ENCODE peak calls at places on chromosome 21, in eight cellular contexts. B is IMR-90; F is activated T-helper 1 cell treated with anti-CD3 and anti-CD28 coated beads, Interleukin-12 subunit alpha, Interleukin-12 subunit beta, Interleukin-2, Interleukin-4 antibody, amounts not matched to agents 30 ng/mL and 10 ng/mL and 1 ng/mL, durations not matched to agents 14 hours and 24 hours and 36 hours; K is GM20000; G is progenitor cell of endocrine pancreas; R is NCI-H1105 treated with DMSO at 0.1 percent for 48 hours; X is activated gamma-delta T cell treated with anti-CD3 and anti-CD28 coated beads, Interleukin-2, amount 50 U/mL, for 16 hours; O is non-pigmented ciliary epithelial cell. M is an unnamed sample.
A peak's percentile ranks its signal among the peaks of the same experiment; 100 is the strongest.

GRCh38 chr21:44425895-44426662 is 29.2 kb upstream of the LRRC3 start:
- DNase-seq in B (no peak), F (no peak), K (no peak), G (no peak), R (no peak), X (no peak), O (no peak), M (no peak)

GRCh38 chr21:35779167-35779566 is 281.2 kb downstream of the SETD4 start:
- DNase-seq in B (no peak), F (no peak), K (no peak), G (no peak), R (no peak), X (no peak), O (no peak), M (no peak)

GRCh38 chr21:45555557-45556301 is 13.5 kb upstream of the SLC19A1 start:
- DNase-seq in B (peak; percentile 86), F (peak; percentile 42), K (peak; percentile 85), G (peak; percentile 78), R (peak; percentile 52), X (peak; percentile 37), O (no peak), M (peak; percentile 95)

GRCh38 chr21:41142051-41142795 is 25.7 kb upstream of the BACE2 start:
- DNase-seq in B (peak; percentile 47), F (no peak), K (no peak), G (no peak), R (no peak), X (no peak), O (peak; percentile 43), M (peak; percentile 65)

GRCh38 chr21:43611598-43612369 is 47.5 kb downstream of the HSF2BP start:
- DNase-seq in B (peak; percentile 95), F (no peak), K (peak; percentile 70), G (peak; percentile 44), R (peak; percentile 7), X (no peak), O (no peak), M (peak; percentile 83)

GRCh38 chr21:14989359-14989758 is 75.4 kb downstream of the NRIP1 start:
- DNase-seq in B (peak; percentile 77), F (no peak), K (no peak), G (no peak), R (no peak), X (no peak), O (no peak), M (no peak)

GRCh38 chr21:44477131-44477530 is 21.8 kb downstream of the LRRC3 start:
- DNase-seq in B (no peak), F (no peak), K (no peak), G (no peak), R (no peak), X (no peak), O (no peak), M (peak; percentile 45)

GRCh38 chr21:35139382-35139715 is 90.2 kb upstream of the RUNX1 start:
- DNase-seq in B (no peak), F (no peak), K (peak; percentile 9), G (no peak), R (no peak), X (no peak), O (no peak), M (no peak)

GRCh38 chr21:31612889-31613785 is 46.4 kb upstream of the SOD1 start:
- DNase-seq in B (peak; percentile 15), F (no peak), K (no peak), G (no peak), R (no peak), X (no peak), O (no peak), M (no peak)

GRCh38 chr21:44530221-44530902 is 9.6 kb downstream of the KRTAP10-1 start:
- DNase-seq in B (no peak), F (no peak), K (no peak), G (no peak), R (no peak), X (no peak), O (no peak), M (no peak)

GRCh38 chr21:45988366-45989347 is 7.1 kb downstream of the COL6A1 start:
- DNase-seq in B (no peak), F (no peak), K (no peak), G (no peak), R (no peak), X (no peak), O (no peak), M (no peak)

GRCh38 chr21:42680429-42680828 is 27.0 kb downstream of the PDE9A start:
- DNase-seq in B (no peak), F (no peak), K (no peak), G (no peak), R (no peak), X (no peak), O (no peak), M (no peak)

GRCh38 chr21:39020751-39021474 is 162.3 kb downstream of the PSMG1 start:
- DNase-seq in B (peak; percentile 74), F (no peak), K (no peak), G (no peak), R (no peak), X (no peak), O (no peak), M (no peak)

GRCh38 chr21:41369105-41369914 is 7.5 kb downstream of the MX2 start:
- DNase-seq in B (no peak), F (no peak), K (peak; percentile 68), G (no peak), R (no peak), X (no peak), O (no peak), M (no peak)

GRCh38 chr21:43880111-43880985 is 15.3 kb downstream of the AGPAT3 start:
- DNase-seq in B (peak; percentile 18), F (no peak), K (no peak), G (no peak), R (no peak), X (no peak), O (no peak), M (no peak)

GRCh38 chr21:23725576-23725975 is 1881.7 kb downstream of the MRPL39 start:
- DNase-seq in B (no peak), F (no peak), K (no peak), G (no peak), R (no peak), X (no peak), O (no peak), M (no peak)

GRCh38 chr21:42061195-42061865 is 9.8 kb upstream of the UMODL1 start:
- DNase-seq in B (no peak), F (peak; percentile 11), K (peak; percentile 79), G (no peak), R (no peak), X (no peak), O (no peak), M (peak; percentile 96)

GRCh38 chr21:38036016-38036415 is 119.8 kb upstream of the KCNJ6 start:
- DNase-seq in B (no peak), F (no peak), K (no peak), G (no peak), R (no peak), X (no peak), O (no peak), M (no peak)

GRCh38 chr21:45104560-45104959 is 30.2 kb downstream of the ADARB1 start:
- DNase-seq in B (no peak), F (no peak), K (no peak), G (no peak), R (no peak), X (no peak), O (no peak), M (peak; percentile 55)

GRCh38 chr21:15160136-15160535 is 95.3 kb upstream of the NRIP1 start:
- DNase-seq in B (no peak), F (no peak), K (no peak), G (no peak), R (peak; percentile 6), X (no peak), O (no peak), M (no peak)

GRCh38 chr21:46205766-46206162 is 21.5 kb upstream of the SPATC1L start:
- DNase-seq in B (no peak), F (no peak), K (no peak), G (no peak), R (no peak), X (no peak), O (no peak), M (no peak)

GRCh38 chr21:40769231-40769630 is 77.7 kb downstream of the DSCAM start:
- DNase-seq in B (no peak), F (no peak), K (no peak), G (no peak), R (peak; percentile 47), X (no peak), O (no peak), M (peak; percentile 88)

GRCh38 chr21:37829043-37829442 is 87.2 kb downstream of the KCNJ6 start:
- DNase-seq in B (no peak), F (no peak), K (no peak), G (no peak), R (no peak), X (no peak), O (no peak), M (no peak)

GRCh38 chr21:45073301-45074047 is 906 bp upstream of the ADARB1 start:
- DNase-seq in B (peak; percentile 44), F (no peak), K (peak; percentile 66), G (peak; percentile 43), R (peak; percentile 13), X (no peak), O (no peak), M (peak; percentile 30)

GRCh38 chr21:38148046-38148445 is 108.7 kb upstream of the KCNJ15 start:
- DNase-seq in B (no peak), F (no peak), K (no peak), G (no peak), R (no peak), X (no peak), O (no peak), M (no peak)

GRCh38 chr21:34129039-34129891 is 55.9 kb downstream of the MRPS6 start:
- DNase-seq in B (peak; percentile 92), F (peak; percentile 72), K (no peak), G (no peak), R (peak; percentile 21), X (peak; percentile 27), O (peak; percentile 55), M (no peak)

GRCh38 chr21:37076087-37076486 is 3.0 kb downstream of the TTC3 start:
- DNase-seq in B (no peak), F (no peak), K (no peak), G (no peak), R (no peak), X (no peak), O (no peak), M (no peak)

GRCh38 chr21:46157987-46158451 is 2.6 kb upstream of the FTCD start:
- DNase-seq in B (no peak), F (no peak), K (no peak), G (no peak), R (no peak), X (no peak), O (no peak), M (no peak)

GRCh38 chr21:29638138-29638537 is 301.7 kb downstream of the GRIK1 start:
- DNase-seq in B (no peak), F (no peak), K (no peak), G (no peak), R (no peak), X (no peak), O (no peak), M (no peak)

GRCh38 chr21:44448651-44449131 is 6.6 kb upstream of the LRRC3 start:
- DNase-seq in B (no peak), F (no peak), K (no peak), G (no peak), R (no peak), X (no peak), O (no peak), M (no peak)

GRCh38 chr21:44294391-44295162 is 5.3 kb upstream of the PFKL start:
- DNase-seq in B (peak; percentile 7), F (no peak), K (no peak), G (no peak), R (no peak), X (no peak), O (no peak), M (no peak)

GRCh38 chr21:32415451-32415850 is 2.9 kb downstream of the EVA1C start:
- DNase-seq in B (no peak), F (no peak), K (no peak), G (no peak), R (no peak), X (no peak), O (no peak), M (no peak)

GRCh38 chr21:45979141-45979631 is 2.4 kb upstream of the COL6A1 start:
- DNase-seq in B (no peak), F (no peak), K (no peak), G (no peak), R (no peak), X (no peak), O (no peak), M (no peak)

GRCh38 chr21:39083377-39084008 is 99.8 kb downstream of the PSMG1 start:
- DNase-seq in B (no peak), F (no peak), K (no peak), G (no peak), R (no peak), X (no peak), O (no peak), M (peak; percentile 73)

M was measured in RPMI8226.